ENCODE peak calls at places on chromosome 4, in four cellular contexts. L, P, N and E are unnamed samples.

GRCh38 chr4:107490116-107490515 is 229.9 kb downstream of the PAPSS1 start:
- DNase-seq in L (no peak), P (no peak), N (no peak), E (no peak)

GRCh38 chr4:184397516-184398163 is 76.7 kb downstream of the IRF2 start:
- DNase-seq in L (no peak), P (no peak), N (no peak), E (no peak)

GRCh38 chr4:7192252-7193039 is at the start of gene SORCS2:
- DNase-seq in L (peak; percentile 23), P (peak; percentile 67), N (peak; percentile 17), E (peak; percentile 91)

GRCh38 chr4:175536852-175537453 is 275.1 kb downstream of the GPM6A start:
- DNase-seq in L (peak; percentile 12), P (no peak), N (no peak), E (peak; percentile 69)

GRCh38 chr4:140529434-140529833 is 5.5 kb downstream of the ELMOD2 start:
- DNase-seq in L (peak; percentile 14), P (no peak), N (no peak), E (peak; percentile 24)

GRCh38 chr4:184808719-184809062 is 17.1 kb downstream of the ACSL1 start:
- DNase-seq in L (no peak), P (no peak), N (no peak), E (no peak)

GRCh38 chr4:153099391-153100140 is 104.7 kb upstream of the TRIM2 start:
- DNase-seq in L (no peak), P (no peak), N (no peak), E (no peak)

GRCh38 chr4:48967626-48968025 is 18.4 kb upstream of the CWH43 start:
- DNase-seq in L (no peak), P (no peak), N (no peak), E (no peak)

GRCh38 chr4:1504786-1505500 is 98.7 kb upstream of the NKX1-1 start:
- DNase-seq in L (no peak), P (no peak), N (no peak), E (no peak)

GRCh38 chr4:153166971-153167501 is 37.2 kb upstream of the TRIM2 start:
- DNase-seq in L (no peak), P (no peak), N (no peak), E (no peak)

GRCh38 chr4:185238261-185238681 is 28.9 kb downstream of the SNX25 start:
- DNase-seq in L (no peak), P (no peak), N (no peak), E (no peak)

GRCh38 chr4:120688791-120689190 is 233.7 kb downstream of the PRDM5 start:
- DNase-seq in L (no peak), P (no peak), N (no peak), E (no peak)

GRCh38 chr4:184824776-184825393 is 883 bp downstream of the ACSL1 start:
- DNase-seq in L (peak; percentile 46), P (no peak), N (peak; percentile 18), E (no peak)

GRCh38 chr4:145870155-145871020 is 68.2 kb downstream of the ZNF827 start:
- DNase-seq in L (peak; percentile 19), P (no peak), N (no peak), E (no peak)

GRCh38 chr4:37803348-37803973 is 23.0 kb upstream of the PGM2 start:
- DNase-seq in L (peak; percentile 57), P (no peak), N (no peak), E (peak; percentile 61)

GRCh38 chr4:1244081-1244977 is 4.6 kb downstream of the CTBP1 start:
- DNase-seq in L (no peak), P (peak; percentile 56), N (no peak), E (peak; percentile 4)

GRCh38 chr4:96342790-96343455 is 503.0 kb downstream of the PDHA2 start:
- DNase-seq in L (no peak), P (no peak), N (no peak), E (no peak)

GRCh38 chr4:114249561-114250356 is 270.3 kb upstream of the ARSJ start:
- DNase-seq in L (no peak), P (no peak), N (no peak), E (no peak)

GRCh38 chr4:61200195-61200990 is at the start of gene ADGRL3:
- DNase-seq in L (no peak), P (no peak), N (no peak), E (peak; percentile 73)

GRCh38 chr4:85783483-85783882 is 308.5 kb downstream of the ARHGAP24 start:
- DNase-seq in L (no peak), P (no peak), N (no peak), E (no peak)

GRCh38 chr4:159273126-159273438 is 170.2 kb downstream of the RAPGEF2 start:
- DNase-seq in L (peak; percentile 6), P (no peak), N (no peak), E (no peak)

GRCh38 chr4:48112017-48112667 is 21.9 kb downstream of the TXK start:
- DNase-seq in L (no peak), P (no peak), N (no peak), E (no peak)

GRCh38 chr4:15262396-15262795 is 165.4 kb upstream of the C1QTNF7 start:
- DNase-seq in L (no peak), P (no peak), N (no peak), E (no peak)

GRCh38 chr4:89469930-89470375 is 162.4 kb upstream of the GPRIN3 start:
- DNase-seq in L (peak; percentile 5), P (no peak), N (no peak), E (no peak)

GRCh38 chr4:101346312-101346561 is 1.1 kb downstream of the PPP3CA start:
- DNase-seq in L (no peak), P (no peak), N (peak; percentile 46), E (no peak)

GRCh38 chr4:118086334-118086733 is 52.0 kb downstream of the NDST3 start:
- DNase-seq in L (no peak), P (no peak), N (no peak), E (no peak)

GRCh38 chr4:39770969-39771724 is 73.2 kb downstream of the UBE2K start:
- DNase-seq in L (no peak), P (no peak), N (no peak), E (no peak)

GRCh38 chr4:7360802-7361201 is 73.9 kb downstream of the PSAPL1 start:
- DNase-seq in L (no peak), P (no peak), N (no peak), E (no peak)

GRCh38 chr4:151409470-151410313 is 716 bp downstream of the FHIP1A start:
- DNase-seq in L (peak; percentile 69), P (peak; percentile 14), N (no peak), E (peak; percentile 59)

GRCh38 chr4:19983072-19983471 is 268.6 kb upstream of the SLIT2 start:
- DNase-seq in L (no peak), P (no peak), N (no peak), E (no peak)

GRCh38 chr4:515251-515650 is 16.2 kb downstream of the PIGG start:
- DNase-seq in L (no peak), P (no peak), N (no peak), E (no peak)

GRCh38 chr4:7420661-7421040 is 14.1 kb downstream of the PSAPL1 start:
- DNase-seq in L (no peak), P (no peak), N (no peak), E (no peak)

GRCh38 chr4:128653514-128654420 is 155.7 kb upstream of the JADE1 start:
- DNase-seq in L (peak; percentile 75), P (no peak), N (no peak), E (peak; percentile 84)

GRCh38 chr4:7186081-7186480 is 6.3 kb upstream of the SORCS2 start:
- DNase-seq in L (peak; percentile 19), P (no peak), N (no peak), E (peak; percentile 44)

GRCh38 chr4:632926-633325 is 7.6 kb downstream of the PDE6B start:
- DNase-seq in L (no peak), P (no peak), N (no peak), E (no peak)

DNA sequence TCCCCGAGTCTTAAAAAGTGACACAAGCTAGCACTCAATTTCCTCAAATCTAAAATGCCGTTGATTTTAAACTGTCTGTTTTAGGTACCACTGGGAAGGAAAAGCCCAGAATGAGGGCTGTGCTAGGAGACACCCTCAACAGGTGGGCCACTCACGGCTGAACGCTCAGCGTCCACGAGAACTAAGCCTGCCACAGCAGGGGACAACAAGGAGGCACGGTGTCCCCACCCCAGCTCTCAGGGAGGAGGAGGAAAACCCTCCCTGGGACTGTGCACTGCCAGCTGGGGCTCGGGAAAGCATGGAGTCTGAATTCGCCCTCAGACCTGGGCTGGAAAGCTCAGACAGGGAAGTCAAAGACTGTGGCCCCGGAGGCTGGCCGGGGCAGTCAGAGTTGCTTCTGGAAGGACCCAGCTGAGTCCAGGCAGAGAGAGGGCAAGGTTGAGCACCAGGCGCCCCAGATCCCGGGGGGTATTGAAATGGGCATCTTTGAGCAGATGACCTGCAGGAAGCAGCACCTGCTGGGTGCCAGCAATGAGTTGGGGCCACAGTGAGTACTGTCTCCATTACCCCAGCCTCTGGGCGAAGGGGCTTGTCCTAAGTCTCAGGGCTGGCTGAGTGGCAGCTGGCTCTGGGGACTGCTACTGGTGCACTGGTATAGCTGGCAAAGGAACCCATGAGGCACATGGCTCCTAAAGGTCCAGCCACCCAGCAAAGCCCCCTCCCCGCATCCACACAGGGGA is 769 bp upstream of the CPZ start:
- DNase-seq in L (no peak), P (no peak), N (no peak), E (no peak)
- H3K27me3 ChIP-seq in L (peaks cover 21% of the 10 kb centered on the region), P (peaks cover 22% of the 10 kb centered on the region), N (no peaks in the 10 kb centered on the region), E (peaks cover 23% of the 10 kb centered on the region)

GRCh38 chr4:187188118-187188517 is 464.5 kb upstream of the FAT1 start:
- DNase-seq in L (no peak), P (no peak), N (no peak), E (no peak)

GRCh38 chr4:187179086-187180070 is 455.7 kb upstream of the FAT1 start:
- DNase-seq in L (no peak), P (no peak), N (no peak), E (no peak)

GRCh38 chr4:187184513-187184912 is 460.9 kb upstream of the FAT1 start:
- DNase-seq in L (peak; percentile 51), P (no peak), N (no peak), E (no peak)

GRCh38 chr4:187183351-187183750 is 459.7 kb upstream of the FAT1 start:
- DNase-seq in L (no peak), P (no peak), N (no peak), E (no peak)

GRCh38 chr4:187183826-187184225 is 460.2 kb upstream of the FAT1 start:
- DNase-seq in L (no peak), P (no peak), N (no peak), E (no peak)
- H3K27me3 ChIP-seq in L (no peaks in the 10 kb centered on the region), P (no peaks in the 10 kb centered on the region), N (no peaks in the 10 kb centered on the region), E (no peaks in the 10 kb centered on the region)

GRCh38 chr4:3655485-3656429 is 110.4 kb upstream of the ADRA2C start:
- DNase-seq in L (no peak), P (no peak), N (no peak), E (no peak)
- H3K27me3 ChIP-seq in L (peaks cover 3% of the 10 kb centered on the region), P (peaks cover 33% of the 10 kb centered on the region), N (no peaks in the 10 kb centered on the region), E (peaks cover 11% of the 10 kb centered on the region)

GRCh38 chr4:187432310-187432709 is 563.3 kb upstream of the ZFP42 start:
- DNase-seq in L (no peak), P (no peak), N (no peak), E (no peak)

GRCh38 chr4:187436251-187436650 is 559.3 kb upstream of the ZFP42 start:
- DNase-seq in L (no peak), P (no peak), N (no peak), E (no peak)

DNA sequence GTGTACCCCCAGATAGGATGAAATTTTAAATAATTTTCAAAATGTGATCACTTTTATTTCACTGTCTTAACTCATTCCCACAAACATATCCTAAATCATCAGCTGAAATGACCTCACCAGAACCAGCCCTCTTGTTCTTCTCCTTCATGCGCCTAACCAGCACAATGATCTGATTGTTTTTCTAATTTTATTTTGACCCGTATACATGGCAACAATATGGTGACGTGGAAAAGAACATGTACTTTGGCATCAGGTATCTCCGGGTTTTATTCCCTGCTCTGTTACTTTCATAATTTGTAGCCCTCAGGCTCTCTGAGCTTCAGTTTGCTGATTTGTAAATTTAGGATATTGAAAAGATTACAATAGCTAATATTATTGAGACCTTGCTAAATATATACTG is 562.4 kb upstream of the ZFP42 start:
- DNase-seq in L (no peak), P (no peak), N (no peak), E (no peak)
- H3K27me3 ChIP-seq in L (no peaks in the 10 kb centered on the region), P (no peaks in the 10 kb centered on the region), N (no peaks in the 10 kb centered on the region), E (no peaks in the 10 kb centered on the region)

GRCh38 chr4:80540349-80540748 is 204.8 kb downstream of the CFAP299 start:
- DNase-seq in L (no peak), P (no peak), N (no peak), E (no peak)
- H3K27me3 ChIP-seq in L (no peaks in the 10 kb centered on the region), P (no peaks in the 10 kb centered on the region), N (no peaks in the 10 kb centered on the region), E (no peaks in the 10 kb centered on the region)